ENCODE peak calls at places on chromosome X, in five cellular contexts. F is amniotic stem cell, S is fibroblast of the aortic adventitia, B is hippocampal formation, L is PC-9. X is an unnamed sample.

GRCh38 chrX:38804481-38805293 is 3.4 kb downstream of the MID1IP1 start:
- DNase-seq in F (no peak), B (peak; percentile 37), L (no peak), S (peak; percentile 35), X (no peak)

GRCh38 chrX:1169198-1169597 is 43.3 kb downstream of the CRLF2 start:
- DNase-seq in S (no peak), F (no peak), L (no peak), B (no peak), X (no peak)

GRCh38 chrX:11533211-11533651 is 132.5 kb downstream of the ARHGAP6 start:
- DNase-seq in L (no peak), F (peak; percentile 48), S (peak; percentile 91), B (no peak), X (peak; percentile 35)

GRCh38 chrX:23901065-23901464 is 6.7 kb downstream of the APOO start:
- DNase-seq in F (no peak), L (peak; percentile 30), B (no peak), S (peak; percentile 55), X (no peak)

GRCh38 chrX:11431833-11432232 is 138.6 kb downstream of the AMELX start:
- DNase-seq in L (no peak), S (no peak), F (no peak), B (no peak), X (no peak)

GRCh38 chrX:110159235-110159634 is 156.3 kb downstream of the TMEM164 start:
- DNase-seq in F (no peak), B (no peak), S (no peak), L (no peak), X (no peak)

GRCh38 chrX:10110316-10110932 is 46.4 kb upstream of the CLCN4 start:
- DNase-seq in S (no peak), F (no peak), L (no peak), B (no peak), X (no peak)

GRCh38 chrX:150312931-150313330 is 50.2 kb upstream of the MAMLD1 start:
- DNase-seq in S (no peak), B (no peak), F (no peak), L (no peak), X (no peak)

GRCh38 chrX:84153538-84153937 is 34.5 kb downstream of the RPS6KA6 start:
- DNase-seq in F (no peak), B (no peak), S (peak; percentile 8), L (no peak), X (no peak)

GRCh38 chrX:12013220-12013619 is 125.1 kb upstream of the FRMPD4 start:
- DNase-seq in S (peak; percentile 46), B (no peak), L (peak; percentile 8), F (no peak), X (peak; percentile 20)

GRCh38 chrX:48736303-48736702 is 25.2 kb upstream of the GLOD5 start:
- DNase-seq in L (no peak), F (no peak), B (no peak), S (no peak), X (no peak)

GRCh38 chrX:30593435-30594200 is 16.1 kb upstream of the TASL start:
- DNase-seq in F (no peak), B (no peak), L (peak; percentile 41), S (no peak), X (no peak)

GRCh38 chrX:40418413-40419195 is 162.2 kb upstream of the ATP6AP2 start:
- DNase-seq in F (no peak), S (no peak), L (no peak), B (no peak), X (no peak)

GRCh38 chrX:37047776-37048175 is 39.6 kb downstream of the FAM47C start:
- DNase-seq in L (no peak), F (no peak), S (no peak), B (no peak), X (no peak)

GRCh38 chrX:107483976-107484726 is 34.7 kb downstream of the FRMPD3 start:
- DNase-seq in F (no peak), B (no peak), S (peak; percentile 39), L (no peak), X (no peak)

GRCh38 chrX:42755820-42756219 is 22.1 kb downstream of the PPP1R2C start:
- DNase-seq in L (peak; percentile 25), S (peak; percentile 67), F (peak; percentile 1), B (no peak), X (no peak)

GRCh38 chrX:65300104-65300809 is 234.3 kb downstream of the LAS1L start:
- DNase-seq in B (no peak), F (no peak), L (no peak), S (no peak), X (no peak)

GRCh38 chrX:150334998-150335397 is 28.1 kb upstream of the MAMLD1 start:
- DNase-seq in L (no peak), F (no peak), B (no peak), S (no peak), X (no peak)

GRCh38 chrX:45006002-45006800 is 133.2 kb downstream of the KDM6A start:
- DNase-seq in S (peak; percentile 3), L (no peak), F (no peak), B (no peak), X (no peak)

GRCh38 chrX:47854474-47854873 is 17.8 kb downstream of the ZNF81 start:
- DNase-seq in S (peak; percentile 47), L (no peak), F (no peak), B (peak; percentile 1), X (no peak)

GRCh38 chrX:39204349-39204748 is 403.1 kb downstream of the MID1IP1 start:
- DNase-seq in F (no peak), S (no peak), B (no peak), L (no peak), X (no peak)

GRCh38 chrX:113274801-113275200 is 434.2 kb upstream of the AMOT start:
- DNase-seq in F (no peak), B (no peak), L (no peak), S (no peak), X (peak; percentile 11)

GRCh38 chrX:14050704-14051103 is 21.0 kb upstream of the GEMIN8 start:
- DNase-seq in B (no peak), F (no peak), S (peak; percentile 17), L (no peak), X (no peak)

GRCh38 chrX:17567173-17567572 is 170.1 kb upstream of the SCML1 start:
- DNase-seq in S (no peak), L (no peak), B (no peak), F (no peak), X (no peak)

GRCh38 chrX:13386092-13386491 is 66.2 kb upstream of the ATXN3L start:
- DNase-seq in L (no peak), B (no peak), F (no peak), S (no peak), X (no peak)

GRCh38 chrX:115232933-115233496 is 881 bp downstream of the LRCH2 start:
- DNase-seq in F (no peak), S (peak; percentile 16), L (no peak), B (no peak), X (no peak)

GRCh38 chrX:31988975-31989374 is 917.1 kb upstream of the FTHL17 start:
- DNase-seq in L (no peak), S (no peak), B (no peak), F (no peak), X (no peak)

GRCh38 chrX:40068048-40068447 is 29.7 kb downstream of the BCOR start:
- DNase-seq in L (no peak), S (no peak), B (no peak), F (no peak), X (no peak)

GRCh38 chrX:1323315-1323714 is 13.3 kb upstream of the IL3RA start:
- DNase-seq in S (no peak), B (no peak), F (no peak), L (peak; percentile 55), X (no peak)

GRCh38 chrX:69493193-69493592 is 10.9 kb upstream of the NALF2 start:
- DNase-seq in F (no peak), S (peak; percentile 3), L (peak; percentile 21), B (no peak), X (no peak)

GRCh38 chrX:46488712-46489111 is 56.5 kb downstream of the ZNF674 start:
- DNase-seq in L (no peak), F (no peak), B (no peak), S (no peak), X (no peak)

GRCh38 chrX:123740006-123740405 is 7.2 kb upstream of the THOC2 start:
- DNase-seq in L (no peak), B (no peak), F (no peak), S (no peak), X (no peak)

GRCh38 chrX:110026099-110026844 is 23.4 kb downstream of the TMEM164 start:
- DNase-seq in S (peak; percentile 40), L (peak; percentile 48), B (no peak), F (no peak), X (no peak)

X was measured in HS-27A.